ENCODE peak calls at places on chromosomes 5 and 9, in five cellular contexts. One of them, this sample, is unnamed. For H3K9me3 and H3K4me1, the result is how much of the 10 kb centered on the place peaks cover.

GRCh38 chr9:125467341-125467740 is 205.7 kb downstream of the GAPVD1 start:
- DNase-seq in HCT116: no peak
- DNase-seq in endodermal cell: no peak
- DNase-seq in heart left ventricle: no peak
- DNase-seq in suprapubic skin: no peak
- DNase-seq in this sample: no peak

GRCh38 chr9:22022396-22022795 is 13.3 kb upstream of the CDKN2B start:
- DNase-seq in endodermal cell: no peak
- DNase-seq in suprapubic skin: no peak
- DNase-seq in heart left ventricle: no peak
- DNase-seq in HCT116: no peak
- DNase-seq in this sample: no peak

GRCh38 chr5:68225911-68226563 is 10.5 kb downstream of the PIK3R1 start:
- DNase-seq in HCT116: no peak
- DNase-seq in suprapubic skin: no peak
- DNase-seq in endodermal cell: no peak
- DNase-seq in heart left ventricle: peak
- DNase-seq in this sample: no peak

GRCh38 chr5:23484094-23484493 is 23.3 kb upstream of the PRDM9 start:
- DNase-seq in endodermal cell: no peak
- DNase-seq in suprapubic skin: no peak
- DNase-seq in HCT116: no peak
- DNase-seq in heart left ventricle: no peak
- DNase-seq in this sample: no peak

GRCh38 chr9:61668846-61669245 is 479.0 kb downstream of the SPATA31A7 start:
- DNase-seq in heart left ventricle: no peak
- DNase-seq in suprapubic skin: no peak
- DNase-seq in HCT116: no peak
- DNase-seq in endodermal cell: no peak
- DNase-seq in this sample: no peak

GRCh38 chr5:150412319-150413175 is at the start of gene CD74:
- DNase-seq in endodermal cell: peak
- DNase-seq in HCT116: no peak
- DNase-seq in suprapubic skin: peak
- DNase-seq in heart left ventricle: peak
- DNase-seq in this sample: no peak

GRCh38 chr5:132023258-132024116 is 12.0 kb upstream of the ACSL6 start:
- DNase-seq in heart left ventricle: no peak
- DNase-seq in HCT116: no peak
- DNase-seq in suprapubic skin: no peak
- DNase-seq in endodermal cell: no peak
- DNase-seq in this sample: no peak

GRCh38 chr9:32069169-32069813 is 315.2 kb upstream of the ACO1 start:
- DNase-seq in HCT116: no peak
- DNase-seq in heart left ventricle: no peak
- DNase-seq in endodermal cell: no peak
- DNase-seq in suprapubic skin: no peak
- DNase-seq in this sample: no peak

GRCh38 chr9:27365977-27366376 is 69.0 kb upstream of the EQTN start:
- DNase-seq in endodermal cell: no peak
- DNase-seq in suprapubic skin: no peak
- DNase-seq in HCT116: no peak
- DNase-seq in heart left ventricle: no peak
- DNase-seq in this sample: no peak

GRCh38 chr5:170522211-170523128 is 18.6 kb downstream of the KCNIP1 start:
- DNase-seq in HCT116: no peak
- DNase-seq in heart left ventricle: no peak
- DNase-seq in suprapubic skin: no peak
- DNase-seq in endodermal cell: no peak
- DNase-seq in this sample: no peak

GRCh38 chr5:172477466-172477865 is 23.1 kb upstream of the SH3PXD2B start:
- DNase-seq in endodermal cell: no peak
- DNase-seq in suprapubic skin: no peak
- DNase-seq in heart left ventricle: no peak
- DNase-seq in HCT116: no peak
- DNase-seq in this sample: no peak

GRCh38 chr9:2872307-2872940 is 28.5 kb upstream of the PUM3 start:
- DNase-seq in endodermal cell: peak
- DNase-seq in suprapubic skin: no peak
- DNase-seq in HCT116: peak
- DNase-seq in heart left ventricle: no peak
- DNase-seq in this sample: no peak

GRCh38 chr5:448061-448765 is 5.2 kb downstream of the EXOC3 start:
- DNase-seq in endodermal cell: peak
- DNase-seq in suprapubic skin: peak
- DNase-seq in HCT116: no peak
- DNase-seq in heart left ventricle: no peak
- DNase-seq in this sample: no peak

GRCh38 chr5:111829701-111830100 is 72.7 kb upstream of the NREP start:
- DNase-seq in HCT116: no peak
- DNase-seq in heart left ventricle: no peak
- DNase-seq in endodermal cell: no peak
- DNase-seq in suprapubic skin: no peak
- DNase-seq in this sample: no peak

GRCh38 chr5:195401-196160 is 4.3 kb downstream of the LRRC14B start:
- DNase-seq in heart left ventricle: no peak
- DNase-seq in HCT116: no peak
- DNase-seq in endodermal cell: no peak
- DNase-seq in suprapubic skin: peak
- DNase-seq in this sample: no peak

GRCh38 chr5:121962347-121962670 is 534 bp downstream of the SRFBP1 start:
- DNase-seq in HCT116: no peak
- DNase-seq in suprapubic skin: no peak
- DNase-seq in heart left ventricle: no peak
- DNase-seq in endodermal cell: no peak
- DNase-seq in this sample: no peak

GRCh38 chr5:121967187-121967586 is 5.4 kb downstream of the SRFBP1 start:
- DNase-seq in endodermal cell: no peak
- DNase-seq in HCT116: no peak
- DNase-seq in heart left ventricle: no peak
- DNase-seq in suprapubic skin: no peak
- DNase-seq in this sample: no peak

GRCh38 chr5:121963409-121963808 is 1.6 kb downstream of the SRFBP1 start:
- DNase-seq in HCT116: no peak
- DNase-seq in suprapubic skin: no peak
- DNase-seq in endodermal cell: no peak
- DNase-seq in heart left ventricle: no peak
- DNase-seq in this sample: no peak

GRCh38 chr5:121962943-121963342 is 1.2 kb downstream of the SRFBP1 start:
- DNase-seq in endodermal cell: no peak
- DNase-seq in heart left ventricle: no peak
- DNase-seq in HCT116: no peak
- DNase-seq in suprapubic skin: no peak
- DNase-seq in this sample: no peak
- H3K4me3 ChIP-seq in endodermal cell: peak
- H3K4me3 ChIP-seq in heart left ventricle: peak
- H3K4me3 ChIP-seq in HCT116: peak
- H3K4me3 ChIP-seq in suprapubic skin: peak
- H3K4me3 ChIP-seq in this sample: peak

DNA sequence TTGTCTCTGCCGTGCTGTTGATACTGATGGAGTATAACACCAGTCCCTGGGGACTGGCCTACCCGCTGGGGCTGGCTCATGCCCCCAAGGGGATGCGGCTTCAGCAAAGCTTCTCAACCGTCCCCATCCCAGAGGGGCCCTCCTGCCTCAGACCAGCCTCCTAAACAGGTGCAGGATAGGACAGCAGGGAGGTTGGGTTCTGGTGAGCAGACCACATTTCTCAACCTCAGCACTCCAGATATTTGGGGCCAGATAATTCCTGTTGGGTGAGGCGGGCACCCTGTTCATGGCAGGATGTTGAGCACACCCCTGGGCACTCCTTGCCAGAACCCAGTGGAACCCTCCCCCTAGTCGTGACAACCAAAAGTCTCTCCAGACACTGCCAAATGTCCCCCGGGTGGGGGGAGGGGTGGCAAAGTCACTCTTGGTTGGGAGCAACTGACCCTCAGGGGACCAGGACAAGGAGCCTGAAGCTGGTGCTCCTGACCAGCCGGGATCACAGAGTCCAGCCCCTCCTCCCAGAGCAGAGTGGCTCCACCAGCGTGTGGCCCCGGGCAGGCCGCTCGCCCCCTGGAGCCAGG is 107.8 kb downstream of the ZNF354C start:
- DNase-seq in heart left ventricle: peak
- DNase-seq in HCT116: no peak
- DNase-seq in suprapubic skin: no peak
- DNase-seq in endodermal cell: no peak
- DNase-seq in this sample: no peak
- H3K9me3 ChIP-seq in heart left ventricle: under half
- H3K9me3 ChIP-seq in HCT116: under half
- H3K9me3 ChIP-seq in suprapubic skin: under half
- H3K9me3 ChIP-seq in endodermal cell: under half
- H3K9me3 ChIP-seq in this sample: under half

GRCh38 chr9:131651160-131651559 is 88.7 kb downstream of the RAPGEF1 start:
- DNase-seq in HCT116: no peak
- DNase-seq in heart left ventricle: no peak
- DNase-seq in suprapubic skin: no peak
- DNase-seq in endodermal cell: no peak
- DNase-seq in this sample: no peak

GRCh38 chr9:131651599-131651998 is 88.3 kb downstream of the RAPGEF1 start:
- DNase-seq in suprapubic skin: no peak
- DNase-seq in HCT116: no peak
- DNase-seq in endodermal cell: no peak
- DNase-seq in heart left ventricle: no peak
- DNase-seq in this sample: no peak

GRCh38 chr9:131650254-131650653 is 89.6 kb downstream of the RAPGEF1 start:
- DNase-seq in HCT116: no peak
- DNase-seq in heart left ventricle: peak
- DNase-seq in endodermal cell: no peak
- DNase-seq in suprapubic skin: peak
- DNase-seq in this sample: no peak

GRCh38 chr9:131645078-131645776 is 94.6 kb downstream of the RAPGEF1 start:
- DNase-seq in heart left ventricle: no peak
- DNase-seq in endodermal cell: no peak
- DNase-seq in suprapubic skin: no peak
- DNase-seq in HCT116: no peak
- DNase-seq in this sample: no peak

DNA sequence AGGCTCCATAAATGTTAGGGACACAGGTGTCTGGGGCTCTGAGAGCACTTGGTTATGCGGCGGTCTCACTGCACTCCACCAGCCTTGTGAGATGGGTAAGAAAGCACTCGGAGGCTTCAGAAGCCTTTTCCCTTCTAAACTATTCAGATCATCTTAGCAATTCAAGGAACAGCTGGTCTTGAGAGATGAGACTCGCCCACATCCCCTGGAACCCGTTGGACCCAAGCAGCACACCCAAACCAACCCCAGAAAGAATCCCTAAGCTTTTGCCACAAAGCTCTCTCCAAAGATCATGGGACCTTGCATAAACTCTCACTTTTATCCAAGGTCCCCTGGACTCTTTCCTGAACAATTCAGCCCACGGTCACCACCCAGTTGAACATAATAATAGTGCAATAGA is 90.2 kb downstream of the RAPGEF1 start:
- DNase-seq in endodermal cell: no peak
- DNase-seq in HCT116: no peak
- DNase-seq in suprapubic skin: no peak
- DNase-seq in heart left ventricle: no peak
- DNase-seq in this sample: no peak
- H3K4me1 ChIP-seq in endodermal cell: under half
- H3K4me1 ChIP-seq in HCT116: under half
- H3K4me1 ChIP-seq in suprapubic skin: under half
- H3K4me1 ChIP-seq in heart left ventricle: half or more
- H3K4me1 ChIP-seq in this sample: under half

DNA sequence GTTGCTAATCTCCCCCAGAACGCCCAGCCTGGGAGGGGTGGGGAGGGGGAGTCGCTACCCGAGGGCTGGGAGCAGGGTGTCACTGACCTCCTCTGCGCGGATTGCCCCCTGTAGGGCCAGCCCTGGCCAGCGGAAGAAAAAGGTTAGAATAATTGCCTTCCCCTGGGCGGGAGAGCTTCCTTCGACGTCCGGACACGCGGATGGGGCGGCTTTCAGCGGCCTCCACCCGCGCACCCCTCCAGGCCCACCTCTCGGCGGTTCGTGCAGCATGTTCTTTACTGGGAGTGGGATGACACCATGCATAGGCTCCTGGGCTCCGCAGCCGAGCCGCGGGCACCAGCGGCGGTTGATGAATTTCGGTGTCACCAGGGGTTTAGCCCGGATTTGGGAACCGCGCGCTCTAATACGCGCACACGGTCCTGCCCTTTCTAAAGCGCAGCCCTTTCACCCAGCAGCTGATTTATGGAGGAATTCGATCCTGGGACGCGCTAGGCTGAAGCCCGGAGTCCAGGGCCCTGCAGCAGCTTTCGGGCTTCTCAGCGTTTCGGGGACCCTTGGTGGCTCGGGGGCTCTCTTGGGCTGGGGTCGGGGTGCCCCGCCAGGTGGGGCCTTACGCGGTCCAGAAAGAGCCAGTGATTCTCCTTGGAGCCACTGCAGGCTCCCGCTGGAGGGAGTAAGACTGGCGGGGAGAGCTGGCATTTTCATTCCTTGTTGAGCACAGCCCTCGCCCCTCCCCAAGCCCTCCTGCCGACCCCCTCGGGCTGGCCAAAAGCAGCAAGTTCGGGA is 10.1 kb downstream of the LMX1B start:
- DNase-seq in suprapubic skin: no peak
- DNase-seq in HCT116: no peak
- DNase-seq in heart left ventricle: no peak
- DNase-seq in endodermal cell: peak
- DNase-seq in this sample: no peak
- H3K4me3 ChIP-seq in suprapubic skin: no peak
- H3K4me3 ChIP-seq in HCT116: no peak
- H3K4me3 ChIP-seq in heart left ventricle: no peak
- H3K4me3 ChIP-seq in endodermal cell: peak
- H3K4me3 ChIP-seq in this sample: no peak

DNA sequence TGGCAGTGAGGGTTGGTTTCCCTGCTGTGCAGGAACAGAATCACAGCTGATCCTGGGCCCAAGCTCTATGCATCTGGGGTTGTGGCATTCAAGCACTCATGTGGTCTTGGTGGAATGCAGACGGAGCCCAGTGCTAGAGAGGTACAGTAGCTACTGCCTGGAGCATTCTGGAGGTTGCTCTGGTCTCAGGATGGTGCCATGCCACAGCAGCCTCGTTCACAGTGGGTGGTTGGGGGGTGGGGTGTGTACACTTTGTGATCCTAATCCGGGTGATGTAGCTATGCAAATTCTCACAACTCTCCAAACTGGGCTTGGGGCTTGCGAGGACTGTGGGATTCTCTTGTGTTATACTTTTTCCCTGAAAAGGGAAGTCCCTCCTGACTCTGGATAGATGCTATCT is 45.2 kb downstream of the FGD3 start:
- DNase-seq in heart left ventricle: no peak
- DNase-seq in HCT116: no peak
- DNase-seq in endodermal cell: no peak
- DNase-seq in suprapubic skin: no peak
- DNase-seq in this sample: no peak
- H3K9me3 ChIP-seq in heart left ventricle: under half
- H3K9me3 ChIP-seq in HCT116: under half
- H3K9me3 ChIP-seq in endodermal cell: under half
- H3K9me3 ChIP-seq in suprapubic skin: under half
- H3K9me3 ChIP-seq in this sample: under half

This sample was measured in iPS DF 6.9.